ENCODE peak calls at places on chromosomes 1 and 21, in four cellular contexts. C is GM12865, W is GM04503, X is SK-MEL-5. S is an unnamed sample.

GRCh38 chr1:33986389-33987095 is 122.7 kb downstream of the HMGB4 start:
- DNase-seq in C (no peak), X (no peak), W (peak), S (no peak)

GRCh38 chr1:39003787-39004186 is 12.7 kb downstream of the AKIRIN1 start:
- DNase-seq in X (no peak), C (no peak), W (no peak), S (no peak)

GRCh38 chr1:38305666-38306065 is 259.1 kb upstream of the POU3F1 start:
- DNase-seq in X (no peak), W (no peak), C (no peak), S (no peak)

GRCh38 chr1:235018720-235019444 is 109.8 kb downstream of the TOMM20 start:
- DNase-seq in X (no peak), C (no peak), W (no peak), S (no peak)

GRCh38 chr1:174358344-174358743 is 89.4 kb upstream of the GPR52 start:
- DNase-seq in W (no peak), C (no peak), X (no peak), S (no peak)

GRCh38 chr1:162383091-162383490 is 1.6 kb downstream of the C1orf226 start:
- DNase-seq in W (no peak), C (no peak), X (no peak), S (no peak)

GRCh38 chr1:55369474-55369873 is 154.3 kb upstream of the USP24 start:
- DNase-seq in W (no peak), X (no peak), C (no peak), S (no peak)

GRCh38 chr1:109691762-109692161 is 4.1 kb downstream of the GSTM1 start:
- DNase-seq in C (no peak), X (no peak), W (no peak), S (no peak)

GRCh38 chr21:14356771-14357170 is 26.2 kb downstream of the HSPA13 start:
- DNase-seq in X (no peak), W (no peak), C (no peak), S (no peak)

GRCh38 chr1:198500026-198500425 is 40.5 kb downstream of the ATP6V1G3 start:
- DNase-seq in C (no peak), X (no peak), W (no peak), S (no peak)

GRCh38 chr1:211843018-211843417 is 12.5 kb upstream of the LPGAT1 start:
- DNase-seq in W (no peak), X (no peak), C (peak), S (no peak)

GRCh38 chr1:107626075-107626796 is 338.7 kb downstream of the VAV3 start:
- DNase-seq in C (peak), X (no peak), W (peak), S (no peak)

GRCh38 chr1:181040284-181040865 is 6.6 kb downstream of the MR1 start:
- DNase-seq in C (no peak), W (no peak), X (no peak), S (no peak)

GRCh38 chr1:179034720-179035119 is 9.0 kb downstream of the FAM20B start:
- DNase-seq in X (no peak), C (peak), W (no peak), S (no peak)

GRCh38 chr21:38470762-38471161 is 27.5 kb downstream of the ERG start:
- DNase-seq in X (no peak), W (no peak), C (no peak), S (no peak)

GRCh38 chr1:225835752-225836151 is 25.8 kb downstream of the EPHX1 start:
- DNase-seq in X (no peak), C (no peak), W (no peak), S (no peak)

GRCh38 chr1:171814692-171815091 is 26.6 kb upstream of the DNM3 start:
- DNase-seq in W (peak), C (no peak), X (no peak), S (no peak)

GRCh38 chr1:220151454-220151853 is 57.5 kb downstream of the IARS2 start:
- DNase-seq in X (peak), W (no peak), C (no peak), S (peak)

GRCh38 chr1:13605159-13605558 is 21.5 kb downstream of the PDPN start:
- DNase-seq in C (no peak), X (no peak), W (peak), S (peak)

GRCh38 chr1:3111616-3112021 is 42.6 kb downstream of the PRDM16 start:
- DNase-seq in C (no peak), X (no peak), W (no peak), S (no peak)

GRCh38 chr21:38525454-38525853 is 27.2 kb upstream of the ERG start:
- DNase-seq in C (no peak), X (no peak), W (no peak), S (no peak)

GRCh38 chr1:240831191-240831631 is 219.3 kb upstream of the GREM2 start:
- DNase-seq in W (peak), X (no peak), C (no peak), S (no peak)

GRCh38 chr1:24020470-24020869 is 40.3 kb upstream of the SRSF10 start:
- DNase-seq in C (no peak), W (no peak), X (no peak), S (no peak)

S was measured in foreskin melanocyte.